ENCODE peak calls at places on chromosomes 2 and 18, in six cellular contexts. One of them, this sample, is unnamed.

GRCh38 chr18:53153281-53153680 is 813.3 kb downstream of the DCC start:
- DNase-seq in Karpas-422: peak; percentile 50
- DNase-seq in T-helper 1 cell: no peak
- DNase-seq in ecto neural progenitor cell: peak; percentile 49
- DNase-seq in T-helper 2 cell: no peak
- DNase-seq in activated T-cell treated with anti-CD3 and anti-CD28 coated beads, Interleukin-2, amount 50 U/mL, for 1 hour: no peak
- DNase-seq in this sample: no peak

GRCh38 chr2:9690716-9691498 is 60.1 kb upstream of the YWHAQ start:
- DNase-seq in ecto neural progenitor cell: no peak
- DNase-seq in activated T-cell treated with anti-CD3 and anti-CD28 coated beads, Interleukin-2, amount 50 U/mL, for 1 hour: no peak
- DNase-seq in T-helper 2 cell: no peak
- DNase-seq in T-helper 1 cell: no peak
- DNase-seq in Karpas-422: no peak
- DNase-seq in this sample: no peak

GRCh38 chr18:47797126-47797525 is 133.3 kb downstream of the SMAD2 start:
- DNase-seq in T-helper 1 cell: no peak
- DNase-seq in ecto neural progenitor cell: no peak
- DNase-seq in Karpas-422: no peak
- DNase-seq in activated T-cell treated with anti-CD3 and anti-CD28 coated beads, Interleukin-2, amount 50 U/mL, for 1 hour: no peak
- DNase-seq in T-helper 2 cell: no peak
- DNase-seq in this sample: peak; percentile 85

GRCh38 chr2:172623249-172623965 is 67.5 kb downstream of the PDK1 start:
- DNase-seq in T-helper 1 cell: no peak
- DNase-seq in Karpas-422: no peak
- DNase-seq in activated T-cell treated with anti-CD3 and anti-CD28 coated beads, Interleukin-2, amount 50 U/mL, for 1 hour: no peak
- DNase-seq in T-helper 2 cell: no peak
- DNase-seq in ecto neural progenitor cell: no peak
- DNase-seq in this sample: no peak

GRCh38 chr18:12038082-12038660 is 55.5 kb upstream of the ANKRD62 start:
- DNase-seq in T-helper 2 cell: no peak
- DNase-seq in T-helper 1 cell: no peak
- DNase-seq in Karpas-422: no peak
- DNase-seq in ecto neural progenitor cell: no peak
- DNase-seq in activated T-cell treated with anti-CD3 and anti-CD28 coated beads, Interleukin-2, amount 50 U/mL, for 1 hour: no peak
- DNase-seq in this sample: no peak

GRCh38 chr2:65026640-65027464 is 29.4 kb upstream of the CEP68 start:
- DNase-seq in ecto neural progenitor cell: no peak
- DNase-seq in Karpas-422: peak; percentile 93
- DNase-seq in T-helper 2 cell: no peak
- DNase-seq in activated T-cell treated with anti-CD3 and anti-CD28 coated beads, Interleukin-2, amount 50 U/mL, for 1 hour: no peak
- DNase-seq in T-helper 1 cell: no peak
- DNase-seq in this sample: no peak

GRCh38 chr2:184174493-184175112 is 423.7 kb upstream of the ZNF804A start:
- DNase-seq in activated T-cell treated with anti-CD3 and anti-CD28 coated beads, Interleukin-2, amount 50 U/mL, for 1 hour: no peak
- DNase-seq in T-helper 1 cell: no peak
- DNase-seq in Karpas-422: no peak
- DNase-seq in ecto neural progenitor cell: no peak
- DNase-seq in T-helper 2 cell: no peak
- DNase-seq in this sample: no peak

GRCh38 chr18:57353940-57354461 is 1.6 kb downstream of the ST8SIA3 start:
- DNase-seq in T-helper 2 cell: no peak
- DNase-seq in T-helper 1 cell: no peak
- DNase-seq in Karpas-422: no peak
- DNase-seq in ecto neural progenitor cell: peak; percentile 92
- DNase-seq in activated T-cell treated with anti-CD3 and anti-CD28 coated beads, Interleukin-2, amount 50 U/mL, for 1 hour: no peak
- DNase-seq in this sample: no peak

GRCh38 chr2:241863021-241863954 is 4.6 kb upstream of the PDCD1 start:
- DNase-seq in T-helper 2 cell: peak; percentile 50
- DNase-seq in Karpas-422: no peak
- DNase-seq in activated T-cell treated with anti-CD3 and anti-CD28 coated beads, Interleukin-2, amount 50 U/mL, for 1 hour: peak; percentile 68
- DNase-seq in ecto neural progenitor cell: no peak
- DNase-seq in T-helper 1 cell: no peak
- DNase-seq in this sample: no peak